ENCODE peak calls at places on chromosome 19, in four cellular contexts. S, E, I and F are unnamed samples.

GRCh38 chr19:39506944-39507714 is 7.8 kb upstream of the SELENOV start:
- DNase-seq in S (peak), E (no peak), I (peak), F (peak)

GRCh38 chr19:18386543-18387251 is 739 bp downstream of the GDF15 start:
- DNase-seq in S (no peak), E (no peak), I (no peak), F (no peak)

GRCh38 chr19:640606-641170 is 1.0 kb downstream of the FGF22 start:
- DNase-seq in S (no peak), E (no peak), I (no peak), F (no peak)

GRCh38 chr19:14048439-14049153 is 13.3 kb downstream of the PALM3 start:
- DNase-seq in S (peak), E (no peak), I (peak), F (peak)

GRCh38 chr19:10776900-10777650 is 58.9 kb downstream of the TMED1 start:
- DNase-seq in S (no peak), E (no peak), I (peak), F (no peak)

GRCh38 chr19:29467824-29468401 is 57.9 kb upstream of the VSTM2B start:
- DNase-seq in S (peak), E (no peak), I (peak), F (no peak)

GRCh38 chr19:6211632-6212402 is 68.0 kb downstream of the MLLT1 start:
- DNase-seq in S (no peak), E (no peak), I (no peak), F (no peak)

GRCh38 chr19:48102870-48103751 is 7.5 kb downstream of the PLA2G4C start:
- DNase-seq in S (peak), E (no peak), I (peak), F (no peak)

GRCh38 chr19:43525836-43526771 is 897 bp downstream of the ETHE1 start:
- DNase-seq in S (no peak), E (no peak), I (peak), F (no peak)

GRCh38 chr19:10353793-10354391 is 14.5 kb upstream of the ICAM3 start:
- DNase-seq in S (peak), E (no peak), I (no peak), F (no peak)

GRCh38 chr19:36115453-36116343 is at the start of gene TBCB:
- DNase-seq in S (peak), E (no peak), I (peak), F (peak)

GRCh38 chr19:49954092-49954825 is 6.7 kb downstream of the SIGLEC11 start:
- DNase-seq in S (no peak), E (no peak), I (peak), F (no peak)

GRCh38 chr19:16698914-16699313 is 20.7 kb upstream of the NWD1 start:
- DNase-seq in S (no peak), E (no peak), I (no peak), F (no peak)

GRCh38 chr19:49771674-49772139 is 4.9 kb downstream of the AP2A1 start:
- DNase-seq in S (no peak), E (no peak), I (no peak), F (no peak)

GRCh38 chr19:33497151-33497777 is 24.3 kb downstream of the PEPD start:
- DNase-seq in S (no peak), E (no peak), I (no peak), F (no peak)

GRCh38 chr19:19276851-19277250 is 3.8 kb upstream of the TM6SF2 start:
- DNase-seq in S (no peak), E (no peak), I (no peak), F (no peak)

GRCh38 chr19:16161848-16162247 is 11.5 kb downstream of the CIB3 start:
- DNase-seq in S (no peak), E (no peak), I (no peak), F (no peak)

GRCh38 chr19:7670790-7671189 is 1.9 kb downstream of the RETN start:
- DNase-seq in S (no peak), E (no peak), I (no peak), F (no peak)
- TF ChIP-seq SPI1 in S (no peak), E (no peak), I (no peak), F (no peak)

DNA sequence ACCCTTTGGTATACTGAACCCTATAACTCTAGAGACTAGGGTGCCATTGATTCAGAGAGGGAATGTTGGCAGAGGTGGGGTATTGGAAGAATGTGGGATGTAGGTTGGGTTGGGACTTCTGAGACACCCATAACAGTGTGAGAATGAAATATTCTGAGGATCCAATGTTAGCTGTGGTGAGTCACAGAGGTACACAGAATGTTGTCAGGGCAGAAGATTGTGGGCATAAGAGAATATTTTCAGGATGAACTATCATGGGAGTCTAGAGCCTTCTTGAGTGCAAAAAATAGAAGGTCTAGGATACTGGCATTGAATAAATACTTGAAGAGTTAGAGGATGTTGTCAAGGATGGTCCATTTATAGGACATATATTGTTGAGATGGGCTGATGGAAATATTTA is 9.0 kb downstream of the KLK13 start:
- DNase-seq in S (no peak), E (no peak), I (no peak), F (no peak)
- TF ChIP-seq POLR2AphosphoS5 in S (no peak), E (no peak), I (no peak), F (no peak)

DNA sequence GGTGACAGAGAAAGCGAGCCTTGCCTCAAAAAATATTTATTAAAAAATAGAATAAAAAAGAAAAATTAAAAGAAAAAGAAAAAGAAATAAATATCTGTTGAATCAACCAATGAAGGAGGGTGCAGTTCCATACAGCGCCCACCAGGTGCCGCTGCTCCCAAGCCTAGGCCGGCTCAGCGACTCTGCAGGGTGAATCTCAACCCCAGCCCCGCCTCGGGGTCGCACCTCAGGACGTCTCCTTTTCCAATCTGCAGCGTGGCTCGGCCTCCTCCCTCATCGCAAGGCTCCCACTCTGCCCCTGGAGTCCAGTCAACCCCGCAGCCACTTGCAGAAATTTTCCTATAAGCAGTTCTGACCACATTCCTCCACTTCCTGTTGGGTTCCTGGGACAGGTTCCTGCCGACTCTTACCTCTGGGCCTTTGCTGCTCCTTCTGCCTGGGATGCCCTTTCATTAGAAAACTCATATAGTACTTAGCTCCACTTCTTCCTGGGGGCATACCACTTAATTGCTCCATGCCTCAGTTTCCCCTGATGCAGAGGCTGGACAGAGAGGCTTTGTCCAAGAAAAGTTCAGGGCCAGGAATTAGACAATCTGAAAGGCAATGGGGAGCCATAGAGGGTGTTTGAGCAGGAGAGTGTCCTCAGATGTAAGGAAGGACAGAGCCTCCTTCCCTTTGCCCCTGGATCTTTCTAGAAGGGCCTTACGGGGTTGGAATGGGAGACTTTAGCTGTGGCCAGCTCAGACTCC is 24.3 kb downstream of the NFILZ start:
- DNase-seq in S (peak), E (no peak), I (peak), F (peak)
- TF ChIP-seq SPI1 in S (peak), E (peak), I (peak), F (no peak)

DNA sequence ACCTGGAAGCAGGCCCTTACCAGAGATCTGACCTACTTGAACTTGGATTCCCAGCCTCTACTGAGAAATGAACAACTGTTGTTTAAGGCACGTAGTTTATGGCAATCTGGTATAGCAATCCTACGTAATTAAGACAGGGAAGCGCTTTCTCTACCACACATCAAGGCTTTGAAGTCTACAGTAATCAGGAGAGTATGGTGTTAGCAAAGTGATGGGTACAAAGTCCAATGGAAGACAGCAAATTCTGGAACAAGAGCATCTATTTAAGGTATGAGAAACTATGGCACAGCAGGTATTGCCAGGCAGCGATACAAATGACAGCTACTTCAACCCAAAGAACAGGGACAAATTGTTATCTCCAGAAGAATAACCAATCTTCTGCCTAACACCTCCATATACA is 3.1 kb downstream of the ZNF563 start:
- DNase-seq in S (no peak), E (no peak), I (no peak), F (no peak)
- TF ChIP-seq POLR2AphosphoS5 in S (no peak), E (no peak), I (no peak), F (no peak)

GRCh38 chr19:40641306-40641705 is 40.1 kb downstream of the LTBP4 start:
- DNase-seq in S (peak), E (no peak), I (no peak), F (no peak)

GRCh38 chr19:40650749-40651305 is 39.6 kb downstream of the NUMBL start:
- DNase-seq in S (no peak), E (no peak), I (no peak), F (no peak)

GRCh38 chr19:40642062-40642706 is 41.0 kb downstream of the LTBP4 start:
- DNase-seq in S (peak), E (no peak), I (no peak), F (no peak)

GRCh38 chr19:40642757-40643325 is 41.7 kb downstream of the LTBP4 start:
- DNase-seq in S (no peak), E (no peak), I (no peak), F (no peak)

GRCh38 chr19:40646564-40647254 is 43.7 kb downstream of the NUMBL start:
- DNase-seq in S (no peak), E (no peak), I (no peak), F (no peak)
- TF ChIP-seq SPI1 in S (no peak), E (no peak), I (no peak), F (no peak)

GRCh38 chr19:35079826-35080225 is 35.8 kb upstream of the FXYD3 start:
- DNase-seq in S (no peak), E (no peak), I (no peak), F (no peak)
- TF ChIP-seq POLR2AphosphoS5 in S (no peak), E (no peak), I (no peak), F (no peak)

GRCh38 chr19:4069331-4069959 is 2.7 kb upstream of the ZBTB7A start:
- DNase-seq in S (no peak), E (no peak), I (peak), F (no peak)
- TF ChIP-seq SPI1 in S (no peak), E (peak), I (no peak), F (no peak)